ENCODE peak calls at places on chromosomes 11 and 22, in six cellular contexts. One of them, this sample, is unnamed.

GRCh38 chr11:112841719-112842118 is 119.5 kb upstream of the NCAM1 start:
- DNase-seq in type B pancreatic cell: no peak
- DNase-seq in suprapubic skin: no peak
- DNase-seq in epithelial cell of esophagus: no peak
- DNase-seq in mucosa of descending colon: no peak
- DNase-seq in GM20000: no peak
- DNase-seq in this sample: no peak

GRCh38 chr11:10390375-10390774 is 64.7 kb upstream of the AMPD3 start:
- DNase-seq in type B pancreatic cell: no peak
- DNase-seq in suprapubic skin: no peak
- DNase-seq in epithelial cell of esophagus: no peak
- DNase-seq in mucosa of descending colon: no peak
- DNase-seq in GM20000: no peak
- DNase-seq in this sample: no peak

GRCh38 chr11:114309517-114309916 is 13.3 kb downstream of the NNMT start:
- DNase-seq in type B pancreatic cell: no peak
- DNase-seq in suprapubic skin: no peak
- DNase-seq in epithelial cell of esophagus: no peak
- DNase-seq in mucosa of descending colon: no peak
- DNase-seq in GM20000: no peak
- DNase-seq in this sample: no peak

GRCh38 chr22:37186228-37186996 is 1.6 kb downstream of the C1QTNF6 start:
- DNase-seq in type B pancreatic cell: no peak
- DNase-seq in suprapubic skin: no peak
- DNase-seq in epithelial cell of esophagus: peak; percentile 86
- DNase-seq in mucosa of descending colon: peak; percentile 60
- DNase-seq in GM20000: peak; percentile 83
- DNase-seq in this sample: peak; percentile 93

GRCh38 chr11:22884268-22884667 is 24.0 kb upstream of the CCDC179 start:
- DNase-seq in type B pancreatic cell: no peak
- DNase-seq in suprapubic skin: no peak
- DNase-seq in epithelial cell of esophagus: no peak
- DNase-seq in mucosa of descending colon: no peak
- DNase-seq in GM20000: no peak
- DNase-seq in this sample: no peak

GRCh38 chr11:79055866-79056632 is 384.8 kb downstream of the TENM4 start:
- DNase-seq in type B pancreatic cell: no peak
- DNase-seq in suprapubic skin: no peak
- DNase-seq in epithelial cell of esophagus: no peak
- DNase-seq in mucosa of descending colon: no peak
- DNase-seq in GM20000: no peak
- DNase-seq in this sample: no peak

GRCh38 chr22:42273855-42274451 is 3.5 kb upstream of the TCF20 start:
- DNase-seq in type B pancreatic cell: peak; percentile 66
- DNase-seq in suprapubic skin: no peak
- DNase-seq in epithelial cell of esophagus: no peak
- DNase-seq in mucosa of descending colon: no peak
- DNase-seq in GM20000: no peak
- DNase-seq in this sample: no peak

GRCh38 chr11:269146-269890 is 8.9 kb upstream of the NLRP6 start:
- DNase-seq in type B pancreatic cell: no peak
- DNase-seq in suprapubic skin: peak; percentile 81
- DNase-seq in epithelial cell of esophagus: peak; percentile 71
- DNase-seq in mucosa of descending colon: no peak
- DNase-seq in GM20000: peak; percentile 78
- DNase-seq in this sample: peak; percentile 96

GRCh38 chr22:31378123-31378522 is 21.3 kb upstream of the DRG1 start:
- DNase-seq in type B pancreatic cell: no peak
- DNase-seq in suprapubic skin: no peak
- DNase-seq in epithelial cell of esophagus: no peak
- DNase-seq in mucosa of descending colon: no peak
- DNase-seq in GM20000: no peak
- DNase-seq in this sample: no peak

GRCh38 chr22:27488456-27489224 is 312.9 kb downstream of the MN1 start:
- DNase-seq in type B pancreatic cell: no peak
- DNase-seq in suprapubic skin: no peak
- DNase-seq in epithelial cell of esophagus: no peak
- DNase-seq in mucosa of descending colon: no peak
- DNase-seq in GM20000: no peak
- DNase-seq in this sample: no peak

GRCh38 chr22:30890689-30891442 is 77.7 kb downstream of the MORC2 start:
- DNase-seq in type B pancreatic cell: peak; percentile 65
- DNase-seq in suprapubic skin: peak; percentile 72
- DNase-seq in epithelial cell of esophagus: peak; percentile 55
- DNase-seq in mucosa of descending colon: peak; percentile 50
- DNase-seq in GM20000: peak; percentile 70
- DNase-seq in this sample: peak; percentile 49

GRCh38 chr22:48757581-48757980 is 1070.1 kb downstream of the BRD1 start:
- DNase-seq in type B pancreatic cell: no peak
- DNase-seq in suprapubic skin: peak; percentile 61
- DNase-seq in epithelial cell of esophagus: no peak
- DNase-seq in mucosa of descending colon: no peak
- DNase-seq in GM20000: no peak
- DNase-seq in this sample: no peak

GRCh38 chr11:11780843-11781242 is 60.9 kb upstream of the USP47 start:
- DNase-seq in type B pancreatic cell: no peak
- DNase-seq in suprapubic skin: no peak
- DNase-seq in epithelial cell of esophagus: no peak
- DNase-seq in mucosa of descending colon: no peak
- DNase-seq in GM20000: no peak
- DNase-seq in this sample: no peak

GRCh38 chr11:19519344-19519743 is 193.3 kb upstream of the NAV2 start:
- DNase-seq in type B pancreatic cell: no peak
- DNase-seq in suprapubic skin: no peak
- DNase-seq in epithelial cell of esophagus: no peak
- DNase-seq in mucosa of descending colon: no peak
- DNase-seq in GM20000: no peak
- DNase-seq in this sample: no peak

GRCh38 chr11:20112291-20113146 is 47.8 kb downstream of the DBX1 start:
- DNase-seq in type B pancreatic cell: no peak
- DNase-seq in suprapubic skin: no peak
- DNase-seq in epithelial cell of esophagus: peak; percentile 98
- DNase-seq in mucosa of descending colon: no peak
- DNase-seq in GM20000: no peak
- DNase-seq in this sample: no peak

GRCh38 chr22:41535244-41535643 is 9.0 kb downstream of the POLR3H start:
- DNase-seq in type B pancreatic cell: no peak
- DNase-seq in suprapubic skin: no peak
- DNase-seq in epithelial cell of esophagus: no peak
- DNase-seq in mucosa of descending colon: no peak
- DNase-seq in GM20000: no peak
- DNase-seq in this sample: no peak

GRCh38 chr22:23179381-23180294 is 671 bp upstream of the BCR start:
- DNase-seq in type B pancreatic cell: no peak
- DNase-seq in suprapubic skin: no peak
- DNase-seq in epithelial cell of esophagus: peak; percentile 39
- DNase-seq in mucosa of descending colon: no peak
- DNase-seq in GM20000: peak; percentile 32
- DNase-seq in this sample: peak; percentile 18

GRCh38 chr11:131816046-131816445 is 445.6 kb downstream of the NTM start:
- DNase-seq in type B pancreatic cell: no peak
- DNase-seq in suprapubic skin: no peak
- DNase-seq in epithelial cell of esophagus: no peak
- DNase-seq in mucosa of descending colon: no peak
- DNase-seq in GM20000: no peak
- DNase-seq in this sample: no peak

DNA sequence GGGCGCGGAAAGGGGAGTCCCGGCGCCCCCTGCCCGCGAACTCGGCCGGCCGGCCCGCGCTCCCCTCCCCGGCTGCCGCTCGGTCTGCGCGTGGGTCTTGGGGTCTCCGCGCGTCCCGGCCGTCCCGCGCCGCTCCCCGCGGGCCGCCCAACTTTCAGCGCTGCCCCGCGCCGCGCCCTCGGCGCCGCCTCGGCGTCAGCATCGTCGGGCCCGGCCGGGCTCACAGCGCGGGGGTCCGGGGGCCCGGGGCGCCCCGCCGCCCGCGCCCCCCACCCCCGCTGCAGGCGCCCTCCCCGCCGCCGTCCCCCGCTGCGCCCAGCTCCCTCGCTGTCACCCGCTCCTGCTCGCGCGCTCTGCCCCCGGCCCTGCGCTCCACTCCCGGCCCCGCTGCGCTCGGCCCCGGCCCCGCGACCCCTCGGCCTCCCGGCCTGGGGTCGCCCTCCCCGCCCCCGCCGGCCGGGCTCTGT is at the start of gene KCNJ4:
- DNase-seq in type B pancreatic cell: no peak
- DNase-seq in suprapubic skin: no peak
- DNase-seq in epithelial cell of esophagus: no peak
- DNase-seq in mucosa of descending colon: no peak
- DNase-seq in GM20000: no peak
- DNase-seq in this sample: no peak
- TF ChIP-seq CTCF in type B pancreatic cell: no peak
- TF ChIP-seq CTCF in suprapubic skin: no peak
- TF ChIP-seq CTCF in epithelial cell of esophagus: no peak
- TF ChIP-seq CTCF in mucosa of descending colon: no peak
- TF ChIP-seq CTCF in GM20000: no peak
- TF ChIP-seq CTCF in this sample: no peak

GRCh38 chr11:86958259-86958658 is 3.1 kb upstream of the FZD4 start:
- DNase-seq in type B pancreatic cell: no peak
- DNase-seq in suprapubic skin: no peak
- DNase-seq in epithelial cell of esophagus: no peak
- DNase-seq in mucosa of descending colon: no peak
- DNase-seq in GM20000: no peak
- DNase-seq in this sample: no peak
- TF ChIP-seq CTCF in type B pancreatic cell: no peak
- TF ChIP-seq CTCF in suprapubic skin: no peak
- TF ChIP-seq CTCF in epithelial cell of esophagus: no peak
- TF ChIP-seq CTCF in mucosa of descending colon: no peak
- TF ChIP-seq CTCF in GM20000: no peak
- TF ChIP-seq CTCF in this sample: no peak

DNA sequence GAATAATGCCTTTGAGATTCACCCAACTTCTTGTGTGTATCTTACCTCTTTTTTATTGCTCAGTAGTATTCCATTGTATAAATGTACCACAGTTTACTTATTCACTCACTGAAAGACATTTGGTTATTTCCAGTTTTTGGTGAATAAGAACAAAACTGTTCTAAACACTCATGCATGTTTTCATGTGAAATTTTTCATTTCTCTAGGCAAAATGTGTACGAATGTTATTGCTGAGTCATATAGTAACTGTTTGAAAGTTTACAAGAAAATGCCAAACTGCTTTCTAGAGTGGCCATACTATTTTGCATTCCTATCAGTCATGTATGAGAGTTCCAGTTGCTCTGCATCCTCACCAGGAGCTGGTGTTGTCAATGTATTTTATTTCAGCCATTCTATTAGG is 8.8 kb upstream of the EMSY start:
- DNase-seq in type B pancreatic cell: no peak
- DNase-seq in suprapubic skin: no peak
- DNase-seq in epithelial cell of esophagus: no peak
- DNase-seq in mucosa of descending colon: no peak
- DNase-seq in GM20000: no peak
- DNase-seq in this sample: peak; percentile 8
- TF ChIP-seq CTCF in type B pancreatic cell: no peak
- TF ChIP-seq CTCF in suprapubic skin: no peak
- TF ChIP-seq CTCF in epithelial cell of esophagus: no peak
- TF ChIP-seq CTCF in mucosa of descending colon: no peak
- TF ChIP-seq CTCF in GM20000: no peak
- TF ChIP-seq CTCF in this sample: no peak

DNA sequence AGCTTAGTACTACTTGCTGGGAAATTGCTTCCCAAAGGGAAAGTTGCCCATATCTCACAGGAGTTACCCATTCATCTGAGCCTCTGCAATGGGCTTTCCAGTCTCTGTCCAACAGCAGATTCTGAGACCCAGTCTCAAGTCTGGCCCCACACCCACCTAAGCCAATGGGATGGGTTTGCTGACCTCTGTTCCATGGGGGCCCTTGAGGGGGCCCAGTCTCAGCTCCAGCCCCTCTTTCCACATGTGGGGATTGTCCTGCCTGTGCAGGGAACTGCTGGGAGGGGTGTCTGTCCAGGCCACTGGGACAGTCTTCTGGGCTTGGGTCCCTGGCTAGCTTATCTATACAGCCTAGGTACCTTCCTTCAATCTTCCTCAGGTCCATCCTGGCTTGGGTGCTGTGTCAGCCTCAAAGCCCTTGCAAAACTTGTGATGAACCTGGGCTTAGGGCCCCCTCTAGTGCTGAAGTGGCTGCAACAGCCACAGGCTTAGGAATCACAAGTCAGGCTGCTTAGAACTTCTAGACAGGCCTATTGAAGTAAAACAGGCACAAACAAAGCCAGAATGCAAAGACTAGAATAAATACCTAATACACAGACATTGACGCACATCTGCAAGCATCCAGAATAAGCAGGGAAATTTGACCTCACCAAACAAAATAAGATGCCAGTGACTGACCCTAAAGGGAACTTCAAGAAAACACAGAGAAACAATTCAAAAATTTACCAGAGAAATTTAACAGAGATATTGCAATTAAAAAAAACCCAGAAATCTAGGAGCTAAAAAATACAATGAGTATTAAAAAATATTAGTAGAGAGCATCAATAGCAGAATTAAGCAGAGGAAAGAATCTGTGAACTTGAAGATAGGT is 11.7 kb upstream of the PATL1 start:
- DNase-seq in type B pancreatic cell: no peak
- DNase-seq in suprapubic skin: no peak
- DNase-seq in epithelial cell of esophagus: peak; percentile 85
- DNase-seq in mucosa of descending colon: peak; percentile 54
- DNase-seq in GM20000: peak; percentile 69
- DNase-seq in this sample: peak; percentile 84
- TF ChIP-seq CTCF in type B pancreatic cell: peak; percentile 81
- TF ChIP-seq CTCF in suprapubic skin: no peak
- TF ChIP-seq CTCF in epithelial cell of esophagus: peak; percentile 91
- TF ChIP-seq CTCF in mucosa of descending colon: peak; percentile 62
- TF ChIP-seq CTCF in GM20000: peak; percentile 86
- TF ChIP-seq CTCF in this sample: peak; percentile 72

DNA sequence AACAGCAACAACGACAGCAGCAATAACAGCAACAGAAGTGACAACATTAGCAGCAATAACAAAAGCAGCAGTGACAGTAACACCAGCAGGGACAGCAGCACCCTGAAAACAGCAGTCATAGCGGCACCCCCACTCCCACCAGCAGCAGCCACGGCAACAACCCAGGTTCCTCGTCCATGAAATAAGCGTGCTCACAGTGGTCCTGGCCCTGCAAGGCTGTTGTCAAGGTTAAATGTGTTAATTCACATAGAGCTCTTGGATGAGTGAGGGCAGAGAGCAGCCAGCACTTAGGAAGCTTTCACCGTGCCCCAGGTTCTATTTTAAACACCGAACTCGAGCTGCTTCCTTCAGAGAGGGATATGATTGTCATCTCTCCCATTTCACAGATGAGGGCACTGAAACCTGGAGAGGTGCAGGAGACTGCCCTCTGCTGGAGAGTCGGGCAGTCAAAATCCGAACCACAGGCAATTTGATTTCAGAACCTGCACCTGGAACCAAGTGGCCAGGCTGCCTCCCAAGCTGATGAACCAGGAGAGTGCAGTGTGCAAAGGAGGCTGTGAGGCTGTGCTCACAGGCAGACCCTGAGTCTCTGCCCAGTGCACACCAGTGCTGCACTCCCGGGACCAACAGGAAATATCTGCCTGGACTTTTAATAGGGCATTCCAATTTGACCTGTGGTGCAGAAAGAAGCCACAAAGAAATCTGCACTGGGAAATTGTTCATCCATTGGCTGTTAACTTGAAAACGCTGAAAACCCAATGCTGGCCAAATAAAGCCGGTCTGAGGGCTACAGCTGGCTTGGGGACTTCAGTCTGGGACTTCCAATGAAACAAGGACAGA is 22.9 kb upstream of the FGF3 start:
- DNase-seq in type B pancreatic cell: no peak
- DNase-seq in suprapubic skin: peak; percentile 40
- DNase-seq in epithelial cell of esophagus: no peak
- DNase-seq in mucosa of descending colon: no peak
- DNase-seq in GM20000: no peak
- DNase-seq in this sample: peak; percentile 35
- TF ChIP-seq CTCF in type B pancreatic cell: peak; percentile 63
- TF ChIP-seq CTCF in suprapubic skin: no peak
- TF ChIP-seq CTCF in epithelial cell of esophagus: peak; percentile 20
- TF ChIP-seq CTCF in mucosa of descending colon: no peak
- TF ChIP-seq CTCF in GM20000: peak; percentile 31
- TF ChIP-seq CTCF in this sample: peak; percentile 52